ENCODE peak calls at places on chromosomes 7 and 10, in seven cellular contexts. S is AG08396; A is frontal cortex; N is GM04504; O is iris pigment epithelial cell; Y is stimulated activated CD4-positive, alpha-beta T cell treated with anti-CD3 and anti-CD28 coated beads, TNF-alpha, amount 100 ng/mL, for 24 hours; I is GM23248. J is an unnamed sample.

GRCh38 chr7:112202819-112203218 is 3.4 kb downstream of the DOCK4 start:
- DNase-seq in S (no peak), A (no peak), N (no peak), O (no peak), Y (no peak), I (no peak), J (no peak)

GRCh38 chr10:49089789-49090595 is 25.3 kb downstream of the VSTM4 start:
- DNase-seq in S (no peak), A (no peak), N (no peak), O (no peak), Y (no peak), I (peak; percentile 55), J (no peak)

GRCh38 chr10:122083478-122084025 is 94.6 kb downstream of the TACC2 start:
- DNase-seq in S (no peak), A (no peak), N (no peak), O (no peak), Y (no peak), I (no peak), J (no peak)

GRCh38 chr10:32155075-32155516 is 98.9 kb upstream of the KIF5B start:
- DNase-seq in S (peak; percentile 32), A (no peak), N (peak; percentile 14), O (peak; percentile 62), Y (no peak), I (peak; percentile 84), J (no peak)

GRCh38 chr7:17584822-17585221 is 286.4 kb downstream of the AHR start:
- DNase-seq in S (peak; percentile 10), A (no peak), N (no peak), O (peak; percentile 30), Y (no peak), I (peak; percentile 38), J (no peak)

GRCh38 chr7:139838276-139838675 is 9.2 kb downstream of the TBXAS1 start:
- DNase-seq in S (no peak), A (no peak), N (no peak), O (no peak), Y (no peak), I (no peak), J (no peak)

GRCh38 chr7:34011711-34012110 is 106.4 kb downstream of the BMPER start:
- DNase-seq in S (no peak), A (no peak), N (no peak), O (no peak), Y (no peak), I (peak; percentile 63), J (no peak)

GRCh38 chr10:96053985-96054384 is 10.6 kb downstream of the CCNJ start:
- DNase-seq in S (no peak), A (no peak), N (no peak), O (no peak), Y (no peak), I (no peak), J (no peak)

GRCh38 chr10:69438531-69439349 is 12.5 kb upstream of the TSPAN15 start:
- DNase-seq in S (no peak), A (no peak), N (peak; percentile 36), O (peak; percentile 47), Y (no peak), I (peak; percentile 83), J (no peak)